ENCODE peak calls at places on chromosomes 4 and X, in five cellular contexts. H is tibial artery, T is neural progenitor cell, J is H9, R is tibial nerve. W is an unnamed sample.

GRCh38 chr4:69881173-69881773 is 21.3 kb upstream of the SULT1E1 start:
- DNase-seq in H (no peak), T (peak), J (peak), R (no peak), W (no peak)

GRCh38 chrX:23634181-23634580 is 33.1 kb upstream of the PRDX4 start:
- DNase-seq in H (no peak), T (no peak), J (no peak), R (no peak), W (no peak)

GRCh38 chr4:167339781-167340180 is 105.5 kb upstream of the SPOCK3 start:
- DNase-seq in H (no peak), T (no peak), J (no peak), R (no peak), W (no peak)

GRCh38 chrX:138849521-138849920 is 138.0 kb upstream of the FGF13 start:
- DNase-seq in H (no peak), T (no peak), J (no peak), R (no peak), W (no peak)

GRCh38 chr4:73662709-73663546 is 42.7 kb upstream of the RASSF6 start:
- DNase-seq in H (no peak), T (no peak), J (no peak), R (no peak), W (no peak)

GRCh38 chr4:102036619-102037376 is 246.3 kb downstream of the BANK1 start:
- DNase-seq in H (no peak), T (no peak), J (no peak), R (no peak), W (no peak)

GRCh38 chr4:6686104-6686787 is 7.4 kb upstream of the S100P start:
- DNase-seq in H (no peak), T (no peak), J (no peak), R (no peak), W (no peak)

GRCh38 chrX:103417933-103418332 is 41.6 kb downstream of the BEX3 start:
- DNase-seq in H (no peak), T (no peak), J (no peak), R (no peak), W (no peak)

GRCh38 chrX:76014321-76014720 is 158.5 kb upstream of the PBDC1 start:
- DNase-seq in H (no peak), T (no peak), J (no peak), R (no peak), W (no peak)

GRCh38 chrX:103845165-103845653 is 13.2 kb upstream of the RAB9B start:
- DNase-seq in H (peak), T (peak), J (peak), R (peak), W (no peak)

GRCh38 chr4:139922625-139923024 is 231.4 kb downstream of the MAML3 start:
- DNase-seq in H (no peak), T (no peak), J (no peak), R (no peak), W (no peak)

GRCh38 chrX:108443065-108443464 is 3.4 kb downstream of the COL4A5 start:
- DNase-seq in H (no peak), T (no peak), J (no peak), R (no peak), W (no peak)

GRCh38 chr4:182354867-182355266 is 111.7 kb downstream of the TENM3 start:
- DNase-seq in H (no peak), T (no peak), J (no peak), R (no peak), W (no peak)

GRCh38 chr4:16450724-16451123 is 224.5 kb upstream of the TAPT1 start:
- DNase-seq in H (no peak), T (no peak), J (no peak), R (no peak), W (no peak)

GRCh38 chrX:128781506-128781905 is 729.3 kb upstream of the ACTRT1 start:
- DNase-seq in H (no peak), T (peak), J (peak), R (no peak), W (no peak)

GRCh38 chrX:108307408-108308085 is 130.7 kb downstream of the COL4A6 start:
- DNase-seq in H (peak), T (no peak), J (no peak), R (no peak), W (peak)

GRCh38 chr4:40292313-40292759 is 42.8 kb upstream of the CHRNA9 start:
- DNase-seq in H (no peak), T (no peak), J (no peak), R (no peak), W (no peak)

GRCh38 chrX:46686003-46686645 is 72.8 kb downstream of the SLC9A7 start:
- DNase-seq in H (no peak), T (peak), J (peak), R (peak), W (no peak)

GRCh38 chr4:25100710-25101109 is 59.5 kb downstream of the SEPSECS start:
- DNase-seq in H (peak), T (no peak), J (no peak), R (no peak), W (no peak)

GRCh38 chrX:17361620-17362019 is 13.4 kb upstream of the NHS start:
- DNase-seq in H (no peak), T (peak), J (peak), R (no peak), W (no peak)

GRCh38 chr4:6568148-6568547 is 6.8 kb upstream of the MAN2B2 start:
- DNase-seq in H (no peak), T (no peak), J (no peak), R (no peak), W (no peak)

GRCh38 chr4:1405636-1406415 is 416 bp downstream of the NKX1-1 start:
- DNase-seq in H (peak), T (no peak), J (peak), R (no peak), W (peak)

GRCh38 chr4:22962186-22962786 is 269.5 kb downstream of the GBA3 start:
- DNase-seq in H (no peak), T (peak), J (no peak), R (no peak), W (no peak)

GRCh38 chr4:5890063-5890727 is 2.7 kb downstream of the CRMP1 start:
- DNase-seq in H (no peak), T (peak), J (peak), R (no peak), W (no peak)

GRCh38 chr4:5998333-5998936 is 19.8 kb downstream of the C4orf50 start:
- DNase-seq in H (peak), T (peak), J (peak), R (no peak), W (no peak)

GRCh38 chr4:166252487-166253402 is 379.7 kb downstream of the TLL1 start:
- DNase-seq in H (no peak), T (peak), J (no peak), R (no peak), W (no peak)

GRCh38 chr4:108991929-108992328 is 229.1 kb upstream of the ETNPPL start:
- DNase-seq in H (no peak), T (no peak), J (no peak), R (no peak), W (no peak)

GRCh38 chr4:163732473-163732872 is 238.0 kb downstream of the TMA16 start:
- DNase-seq in H (no peak), T (no peak), J (no peak), R (no peak), W (no peak)

GRCh38 chrX:39869846-39870601 is 227.7 kb downstream of the BCOR start:
- DNase-seq in H (no peak), T (no peak), J (no peak), R (no peak), W (no peak)

GRCh38 chr4:18214656-18215055 is 193.1 kb upstream of the LCORL start:
- DNase-seq in H (no peak), T (no peak), J (peak), R (no peak), W (no peak)

GRCh38 chr4:8414377-8414776 is 26.1 kb downstream of the ACOX3 start:
- DNase-seq in H (no peak), T (no peak), J (no peak), R (no peak), W (no peak)

GRCh38 chr4:4339504-4340085 is 47.3 kb upstream of the NSG1 start:
- DNase-seq in H (no peak), T (peak), J (no peak), R (no peak), W (no peak)

GRCh38 chr4:94843222-94843621 is 85.5 kb downstream of the BMPR1B start:
- DNase-seq in H (no peak), T (no peak), J (no peak), R (no peak), W (no peak)

GRCh38 chr4:89753601-89754066 is 83.3 kb downstream of the SNCA start:
- DNase-seq in H (no peak), T (no peak), J (no peak), R (no peak), W (no peak)

GRCh38 chr4:84652478-84652877 is 69.6 kb downstream of the CDS1 start:
- DNase-seq in H (no peak), T (no peak), J (no peak), R (no peak), W (no peak)

GRCh38 chr4:145446184-145446583 is 35.5 kb upstream of the SMAD1 start:
- DNase-seq in H (no peak), T (no peak), J (no peak), R (no peak), W (no peak)

GRCh38 chrX:56802428-56802827 is 73.4 kb downstream of the NBDY start:
- DNase-seq in H (no peak), T (no peak), J (no peak), R (no peak), W (no peak)

DNA sequence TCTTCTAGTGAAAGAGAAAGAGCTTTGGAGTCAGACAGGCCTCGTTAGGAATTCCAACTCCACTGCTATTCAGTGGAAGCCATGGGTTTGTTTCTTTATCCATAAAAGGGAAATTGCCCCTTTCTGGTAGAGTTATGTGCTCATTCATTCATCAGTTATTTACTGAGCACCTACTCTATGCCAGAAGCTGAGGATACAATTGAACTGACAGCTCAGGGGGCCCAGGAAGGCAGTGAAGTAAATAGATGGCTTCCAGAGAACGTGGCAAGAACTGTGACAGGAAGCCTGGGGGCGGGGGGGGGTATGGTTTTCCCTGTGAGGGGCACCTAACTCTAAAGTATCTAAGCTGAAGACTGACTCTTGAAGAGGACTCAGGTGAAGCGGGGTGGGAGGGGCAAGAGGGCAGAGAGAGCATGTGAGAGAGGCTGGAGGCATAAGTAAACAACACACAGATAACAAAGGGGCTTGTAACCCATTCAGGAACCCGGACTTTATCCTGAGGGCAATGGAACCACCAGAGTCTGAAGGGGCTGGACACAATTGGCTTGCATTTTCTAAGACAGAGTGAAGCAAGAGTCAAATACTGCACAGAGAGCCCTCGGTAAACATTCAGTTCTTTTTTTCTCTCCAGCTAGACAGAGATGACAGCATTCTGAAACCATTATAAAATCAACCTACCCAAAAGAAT is 20.2 kb downstream of the ANXA5 start:
- DNase-seq in H (no peak), T (no peak), J (no peak), R (no peak), W (no peak)
- H3K27ac ChIP-seq in H (no peak), T (no peak), J (no peak), R (no peak), W (no peak)

GRCh38 chr4:168615294-168615693 is 118.4 kb downstream of the PALLD start:
- DNase-seq in H (no peak), T (peak), J (no peak), R (no peak), W (no peak)
- H3K27ac ChIP-seq in H (no peak), T (peak), J (no peak), R (no peak), W (no peak)

DNA sequence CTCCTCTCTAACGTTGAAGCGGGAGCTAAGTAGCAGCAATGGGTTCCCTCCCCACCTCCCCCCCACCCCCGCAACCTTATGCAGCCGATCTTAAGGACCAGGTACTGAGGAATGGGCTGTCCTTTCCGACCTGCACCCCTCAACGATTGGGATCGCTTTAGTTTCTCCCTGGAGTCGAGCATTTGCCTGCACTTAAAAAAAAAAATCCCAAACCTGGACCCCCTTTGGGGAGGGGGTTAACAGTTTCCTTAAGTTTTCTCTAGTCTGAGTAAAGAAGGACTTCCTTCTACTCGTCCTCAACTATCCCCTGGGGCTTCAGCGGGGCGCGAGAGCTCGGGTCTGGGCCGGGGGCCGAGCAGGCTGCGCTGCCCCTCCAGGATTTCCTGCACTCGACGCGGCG is 25.7 kb upstream of the BCORL1 start:
- DNase-seq in H (no peak), T (no peak), J (no peak), R (no peak), W (no peak)
- H3K27ac ChIP-seq in H (peak), T (no peak), J (no peak), R (peak), W (peak)

GRCh38 chr4:68021185-68021584 is 57.9 kb upstream of the TMPRSS11A start:
- DNase-seq in H (no peak), T (no peak), J (no peak), R (no peak), W (no peak)
- H3K27ac ChIP-seq in H (no peak), T (no peak), J (no peak), R (no peak), W (no peak)